ENCODE peak calls at places on chromosomes 5 and 9, in seven cellular contexts. D is MM.1S, Z is PC-3, F is HCT116, X is K562, W is GM23248, H is neural progenitor cell. I is an unnamed sample.

GRCh38 chr9:105643795-105644194 is 18.5 kb upstream of the TAL2 start:
- DNase-seq in D (no peak), Z (no peak), F (no peak), X (no peak), W (no peak), H (no peak), I (no peak)

GRCh38 chr9:121886759-121887485 is 206.2 kb downstream of the TTLL11 start:
- DNase-seq in D (no peak), Z (no peak), F (no peak), X (no peak), W (no peak), H (no peak), I (no peak)

GRCh38 chr9:117521293-117521692 is 106.4 kb upstream of the ASTN2 start:
- DNase-seq in D (no peak), Z (no peak), F (no peak), X (no peak), W (no peak), H (no peak), I (no peak)

GRCh38 chr5:155402927-155403645 is 389.5 kb downstream of the KIF4B start:
- DNase-seq in D (no peak), Z (no peak), F (no peak), X (no peak), W (no peak), H (no peak), I (no peak)

GRCh38 chr9:130043654-130044623 is 950 bp upstream of the FNBP1 start:
- DNase-seq in D (no peak), Z (no peak), F (no peak), X (peak), W (peak), H (peak), I (no peak)

GRCh38 chr5:675876-676698 is 17.1 kb downstream of the TPPP start:
- DNase-seq in D (no peak), Z (no peak), F (no peak), X (no peak), W (no peak), H (no peak), I (no peak)

GRCh38 chr9:110897899-110898298 is 140.4 kb downstream of the LPAR1 start:
- DNase-seq in D (no peak), Z (no peak), F (no peak), X (no peak), W (peak), H (no peak), I (no peak)

GRCh38 chr9:126784401-126784800 is 20.4 kb upstream of the ZBTB43 start:
- DNase-seq in D (no peak), Z (no peak), F (no peak), X (no peak), W (no peak), H (no peak), I (no peak)

GRCh38 chr5:172102913-172103629 is 85.0 kb downstream of the STK10 start:
- DNase-seq in D (no peak), Z (peak), F (peak), X (peak), W (peak), H (peak), I (no peak)

DNA sequence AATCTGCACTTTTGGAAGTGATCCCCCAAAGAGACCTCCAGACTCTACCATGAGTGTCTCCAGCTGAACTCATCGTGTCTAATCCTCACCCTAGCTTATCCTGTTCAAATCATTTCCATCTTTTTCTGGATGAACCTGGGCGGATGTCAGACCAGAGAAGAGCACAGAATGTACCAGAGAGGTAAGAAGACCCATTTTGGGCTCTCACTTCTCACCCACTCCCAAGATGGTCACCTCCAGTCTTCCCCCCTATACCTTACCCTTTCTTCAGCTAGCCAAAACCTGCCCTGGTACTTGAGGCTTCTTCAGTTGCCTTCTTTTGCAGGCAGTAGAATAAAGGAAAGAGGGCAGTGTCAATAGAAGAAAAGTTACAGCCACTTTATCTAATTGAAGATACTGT is 27.9 kb upstream of the ANXA2R start:
- DNase-seq in D (no peak), Z (no peak), F (no peak), X (no peak), W (peak), H (no peak), I (no peak)
- H3K4me2 ChIP-seq in D (peak), Z (peak), F (peak), X (peak), W (peak), H (peak), I (peak)

GRCh38 chr5:150043657-150044333 is 42.6 kb downstream of the CSF1R start:
- DNase-seq in D (no peak), Z (no peak), F (no peak), X (no peak), W (peak), H (no peak), I (no peak)

GRCh38 chr5:150044334-150044681 is 42.0 kb downstream of the CSF1R start:
- DNase-seq in D (no peak), Z (peak), F (no peak), X (no peak), W (peak), H (no peak), I (no peak)

GRCh38 chr5:150045512-150045911 is 40.8 kb downstream of the CSF1R start:
- DNase-seq in D (no peak), Z (no peak), F (no peak), X (peak), W (no peak), H (no peak), I (no peak)

GRCh38 chr5:150044712-150045111 is 41.6 kb downstream of the CSF1R start:
- DNase-seq in D (no peak), Z (no peak), F (no peak), X (no peak), W (no peak), H (no peak), I (no peak)

GRCh38 chr5:150046031-150046430 is 40.3 kb downstream of the CSF1R start:
- DNase-seq in D (no peak), Z (no peak), F (no peak), X (no peak), W (no peak), H (no peak), I (no peak)
- H3K4me2 ChIP-seq in D (no peak), Z (no peak), F (no peak), X (no peak), W (no peak), H (no peak), I (no peak)

GRCh38 chr5:76954383-76954763 is 1.5 kb downstream of the CRHBP start:
- DNase-seq in D (no peak), Z (no peak), F (no peak), X (no peak), W (no peak), H (peak), I (no peak)
- H3K4me2 ChIP-seq in D (no peak), Z (no peak), F (no peak), X (no peak), W (no peak), H (peak), I (no peak)

DNA sequence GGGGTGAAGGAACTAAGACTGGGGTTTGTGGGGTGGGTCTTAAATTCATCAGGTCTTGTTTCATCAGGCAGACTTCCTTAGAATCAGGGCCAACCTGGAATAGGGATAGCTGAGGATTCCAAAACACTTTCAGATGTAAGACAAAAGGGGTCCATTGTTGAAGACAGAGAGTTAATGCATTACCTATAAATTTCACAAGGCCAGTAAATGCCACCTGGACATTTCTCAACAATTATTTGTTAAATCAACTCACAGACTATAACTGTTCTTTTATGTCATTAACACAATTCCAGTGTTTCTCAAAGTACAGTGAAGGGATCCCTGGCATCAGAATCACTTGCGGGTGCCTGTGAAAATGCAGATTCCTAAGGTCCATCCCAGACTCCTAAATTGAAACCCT is 2.8 kb downstream of the MARCHF3 start:
- DNase-seq in D (no peak), Z (no peak), F (no peak), X (no peak), W (no peak), H (no peak), I (no peak)
- H3K4me2 ChIP-seq in D (no peak), Z (no peak), F (no peak), X (peak), W (no peak), H (no peak), I (no peak)

GRCh38 chr9:100515578-100516494 is 42.9 kb downstream of the TMEFF1 start:
- DNase-seq in D (peak), Z (no peak), F (no peak), X (no peak), W (no peak), H (peak), I (no peak)
- H3K4me2 ChIP-seq in D (peak), Z (no peak), F (no peak), X (no peak), W (no peak), H (no peak), I (no peak)

DNA sequence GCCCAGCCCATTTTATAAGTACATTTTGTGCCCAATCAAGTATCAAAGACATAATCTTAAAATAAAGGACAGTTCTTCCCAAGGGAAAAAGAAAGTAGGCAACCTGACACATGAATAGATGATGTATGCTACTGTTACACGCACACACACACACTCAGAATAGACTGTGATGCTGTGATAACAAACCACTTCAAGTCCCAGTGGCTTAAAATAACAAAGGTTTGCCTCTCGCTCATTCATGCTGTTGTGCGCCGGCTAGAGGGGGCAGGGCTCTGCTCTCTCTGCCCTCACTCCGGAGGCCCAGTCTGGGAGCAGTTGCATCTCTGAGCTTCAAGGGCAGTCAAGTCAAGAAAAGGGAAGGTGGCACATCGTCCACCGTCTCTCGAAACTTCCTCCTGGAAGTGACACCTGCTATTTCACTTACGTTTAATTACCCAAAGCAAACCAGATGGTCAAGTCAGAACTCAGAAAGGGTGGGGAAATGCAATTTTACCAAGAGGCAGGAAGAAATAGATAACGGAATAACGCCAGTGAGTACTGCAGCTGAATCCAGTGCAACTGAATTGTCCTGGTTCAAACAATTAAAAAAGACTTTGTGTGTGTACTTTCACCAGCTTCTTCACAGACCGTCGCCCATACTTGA is 43.3 kb downstream of the ANKRD33B start:
- DNase-seq in D (peak), Z (no peak), F (no peak), X (peak), W (no peak), H (peak), I (no peak)
- H3K4me2 ChIP-seq in D (peak), Z (no peak), F (no peak), X (peak), W (peak), H (peak), I (no peak)

DNA sequence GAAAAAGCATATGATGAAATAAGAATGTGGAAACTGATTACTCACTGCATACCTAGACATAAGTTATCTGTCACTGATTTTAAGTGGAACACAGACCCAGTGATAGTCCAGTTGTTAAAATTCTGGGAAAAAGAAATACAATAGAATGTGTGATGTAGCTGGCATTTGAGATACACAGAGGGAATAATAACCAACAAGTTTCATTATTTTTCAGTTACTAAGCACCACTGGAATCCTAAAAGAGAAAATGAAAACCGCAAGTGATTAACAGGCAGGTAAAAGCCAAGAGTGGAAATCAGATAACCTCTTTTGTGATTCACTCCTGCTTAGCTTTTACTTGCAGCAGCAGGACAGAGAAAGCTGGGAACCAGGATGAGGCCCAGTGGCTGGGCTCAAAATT is 994.0 kb upstream of the SEMA6A start:
- DNase-seq in D (peak), Z (no peak), F (no peak), X (no peak), W (no peak), H (no peak), I (no peak)
- H3K4me2 ChIP-seq in D (no peak), Z (no peak), F (no peak), X (no peak), W (no peak), H (no peak), I (no peak)

DNA sequence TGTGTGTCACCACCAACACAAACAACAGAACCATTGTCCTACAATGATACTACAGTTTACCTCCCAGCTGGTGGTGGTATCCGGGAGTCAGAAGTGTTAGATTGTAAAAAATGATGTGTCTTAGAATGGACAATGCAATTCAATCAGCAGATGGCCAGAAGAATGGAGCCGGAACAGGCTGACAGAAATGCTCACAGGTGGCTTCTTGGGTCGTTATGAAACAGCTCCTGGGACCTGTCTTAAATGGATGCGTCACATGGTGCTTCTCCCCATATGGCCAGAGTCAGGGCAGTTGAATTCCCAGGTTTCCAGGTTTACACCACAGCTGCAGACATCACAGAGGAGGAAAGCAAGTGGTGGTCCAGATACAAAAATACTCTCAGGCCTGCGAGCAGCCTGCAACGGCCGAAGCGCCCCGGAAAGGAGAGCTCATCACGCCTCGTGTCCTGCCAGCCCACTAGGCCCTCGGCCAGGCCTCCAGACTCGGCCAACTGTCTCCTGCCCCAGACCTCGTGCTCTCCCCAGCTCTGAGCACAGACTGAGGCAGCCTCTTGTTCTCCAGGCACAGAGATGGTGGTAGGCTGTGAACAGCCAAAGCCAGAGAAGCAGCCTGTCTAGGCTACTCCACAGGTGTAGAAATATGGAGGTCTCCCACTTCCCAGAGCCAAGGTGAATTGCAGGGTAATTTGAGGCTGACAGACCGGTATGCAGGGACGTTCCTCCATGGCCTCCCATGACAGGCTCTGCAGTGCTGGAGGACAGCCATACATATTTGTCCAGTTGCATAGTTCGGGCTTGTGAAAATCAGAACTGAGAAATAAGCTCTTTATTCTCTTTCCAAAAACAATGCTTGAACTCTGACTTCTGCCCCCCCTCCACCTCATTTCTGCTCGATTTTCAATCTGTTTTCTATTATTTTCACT is 98.5 kb upstream of the SPATA31C2 start:
- DNase-seq in D (no peak), Z (no peak), F (no peak), X (no peak), W (peak), H (no peak), I (no peak)
- H3K4me2 ChIP-seq in D (no peak), Z (no peak), F (no peak), X (no peak), W (peak), H (no peak), I (no peak)

GRCh38 chr9:89421595-89421994 is 76.3 kb downstream of the SEMA4D start:
- DNase-seq in D (no peak), Z (no peak), F (no peak), X (no peak), W (peak), H (no peak), I (no peak)

GRCh38 chr9:89418112-89418872 is 79.6 kb downstream of the SEMA4D start:
- DNase-seq in D (no peak), Z (no peak), F (no peak), X (no peak), W (no peak), H (no peak), I (no peak)

GRCh38 chr9:89418882-89419641 is 78.9 kb downstream of the SEMA4D start:
- DNase-seq in D (peak), Z (no peak), F (no peak), X (no peak), W (no peak), H (no peak), I (peak)

GRCh38 chr9:89420397-89420796 is 77.5 kb downstream of the SEMA4D start:
- DNase-seq in D (no peak), Z (no peak), F (no peak), X (no peak), W (no peak), H (no peak), I (no peak)

GRCh38 chr9:89419978-89420394 is 77.9 kb downstream of the SEMA4D start:
- DNase-seq in D (no peak), Z (no peak), F (no peak), X (no peak), W (no peak), H (no peak), I (no peak)
- H3K4me2 ChIP-seq in D (no peak), Z (no peak), F (no peak), X (no peak), W (no peak), H (no peak), I (no peak)

I was measured in DND-41.